ENCODE peak calls at places on chromosomes 16 and 17, in seven cellular contexts. One of them, this sample, is unnamed.
A peak's percentile ranks its signal among the peaks of the same experiment; 100 is the strongest.

GRCh38 chr16:57235128-57236092 is 9.6 kb upstream of the ARL2BP start:
- DNase-seq in HCT116: no peak
- DNase-seq in SK-N-SH: no peak
- DNase-seq in K562: peak; percentile 30
- DNase-seq in HepG2: peak; percentile 29
- DNase-seq in GM12878: no peak
- DNase-seq in H1: no peak
- DNase-seq in this sample: no peak

GRCh38 chr16:88857728-88858339 is 907 bp downstream of the TRAPPC2L start:
- DNase-seq in GM12878: no peak
- DNase-seq in HCT116: peak; percentile 55
- DNase-seq in H1: peak; percentile 80
- DNase-seq in K562: peak; percentile 71
- DNase-seq in SK-N-SH: peak; percentile 88
- DNase-seq in HepG2: peak; percentile 75
- DNase-seq in this sample: peak; percentile 68

GRCh38 chr17:56114469-56114868 is 38.8 kb upstream of the ANKFN1 start:
- DNase-seq in GM12878: no peak
- DNase-seq in K562: no peak
- DNase-seq in HepG2: no peak
- DNase-seq in HCT116: no peak
- DNase-seq in SK-N-SH: no peak
- DNase-seq in H1: no peak
- DNase-seq in this sample: no peak

GRCh38 chr16:56421976-56422669 is 3.2 kb downstream of the AMFR start:
- DNase-seq in GM12878: no peak
- DNase-seq in HepG2: peak; percentile 62
- DNase-seq in SK-N-SH: no peak
- DNase-seq in K562: no peak
- DNase-seq in H1: no peak
- DNase-seq in HCT116: no peak
- DNase-seq in this sample: no peak

GRCh38 chr17:8162232-8162996 is at the start of gene VAMP2:
- DNase-seq in GM12878: no peak
- DNase-seq in HCT116: no peak
- DNase-seq in HepG2: no peak
- DNase-seq in SK-N-SH: peak; percentile 54
- DNase-seq in H1: no peak
- DNase-seq in K562: peak; percentile 54
- DNase-seq in this sample: no peak

GRCh38 chr16:25066426-25066746 is 45.2 kb upstream of the LCMT1 start:
- DNase-seq in H1: no peak
- DNase-seq in SK-N-SH: no peak
- DNase-seq in GM12878: no peak
- DNase-seq in HepG2: no peak
- DNase-seq in K562: peak; percentile 17
- DNase-seq in HCT116: no peak
- DNase-seq in this sample: no peak

GRCh38 chr16:84718-85452 is 6.9 kb downstream of the MPG start:
- DNase-seq in H1: no peak
- DNase-seq in HepG2: no peak
- DNase-seq in K562: no peak
- DNase-seq in HCT116: no peak
- DNase-seq in SK-N-SH: no peak
- DNase-seq in GM12878: peak; percentile 65
- DNase-seq in this sample: no peak

GRCh38 chr16:48914070-48914469 is 304.1 kb upstream of the N4BP1 start:
- DNase-seq in K562: no peak
- DNase-seq in SK-N-SH: no peak
- DNase-seq in H1: no peak
- DNase-seq in HepG2: no peak
- DNase-seq in GM12878: no peak
- DNase-seq in HCT116: no peak
- DNase-seq in this sample: no peak

GRCh38 chr17:56833023-56833811 is 503 bp downstream of the C17orf67 start:
- DNase-seq in H1: peak; percentile 75
- DNase-seq in K562: peak; percentile 68
- DNase-seq in HCT116: peak; percentile 51
- DNase-seq in SK-N-SH: peak; percentile 86
- DNase-seq in HepG2: no peak
- DNase-seq in GM12878: peak; percentile 20
- DNase-seq in this sample: peak; percentile 57

GRCh38 chr16:65489531-65490023 is 367.7 kb upstream of the CDH11 start:
- DNase-seq in HCT116: no peak
- DNase-seq in SK-N-SH: peak; percentile 56
- DNase-seq in K562: no peak
- DNase-seq in GM12878: no peak
- DNase-seq in HepG2: no peak
- DNase-seq in H1: no peak
- DNase-seq in this sample: no peak

GRCh38 chr17:73533127-73533526 is 111.1 kb downstream of the SDK2 start:
- DNase-seq in H1: no peak
- DNase-seq in SK-N-SH: peak; percentile 63
- DNase-seq in HepG2: no peak
- DNase-seq in K562: no peak
- DNase-seq in GM12878: no peak
- DNase-seq in HCT116: no peak
- DNase-seq in this sample: no peak

GRCh38 chr16:9039208-9039607 is 52.2 kb upstream of the HAPSTR1 start:
- DNase-seq in SK-N-SH: no peak
- DNase-seq in HCT116: no peak
- DNase-seq in GM12878: no peak
- DNase-seq in K562: no peak
- DNase-seq in H1: no peak
- DNase-seq in HepG2: no peak
- DNase-seq in this sample: no peak

GRCh38 chr17:44375196-44376017 is 11.8 kb upstream of the FAM171A2 start:
- DNase-seq in HCT116: no peak
- DNase-seq in HepG2: no peak
- DNase-seq in SK-N-SH: peak; percentile 51
- DNase-seq in H1: peak; percentile 69
- DNase-seq in GM12878: no peak
- DNase-seq in K562: no peak
- DNase-seq in this sample: no peak

GRCh38 chr16:83830091-83830768 is 22.5 kb downstream of the HSBP1 start:
- DNase-seq in HepG2: no peak
- DNase-seq in GM12878: no peak
- DNase-seq in H1: no peak
- DNase-seq in SK-N-SH: no peak
- DNase-seq in K562: peak; percentile 87
- DNase-seq in HCT116: no peak
- DNase-seq in this sample: no peak

GRCh38 chr17:20043034-20043433 is 33.9 kb downstream of the SPECC1 start:
- DNase-seq in HCT116: no peak
- DNase-seq in H1: no peak
- DNase-seq in GM12878: no peak
- DNase-seq in K562: no peak
- DNase-seq in HepG2: no peak
- DNase-seq in SK-N-SH: no peak
- DNase-seq in this sample: no peak

GRCh38 chr16:27237229-27238015 is 31.1 kb downstream of the NSMCE1 start:
- DNase-seq in HCT116: no peak
- DNase-seq in HepG2: no peak
- DNase-seq in K562: no peak
- DNase-seq in H1: no peak
- DNase-seq in GM12878: peak; percentile 82
- DNase-seq in SK-N-SH: peak; percentile 68
- DNase-seq in this sample: no peak

GRCh38 chr16:89720859-89721643 is at the start of the genes VPS9D1 and ZNF276:
- DNase-seq in SK-N-SH: peak; percentile 93
- DNase-seq in H1: peak; percentile 89
- DNase-seq in HCT116: peak; percentile 60
- DNase-seq in HepG2: peak; percentile 65
- DNase-seq in K562: peak; percentile 86
- DNase-seq in GM12878: no peak
- DNase-seq in this sample: peak; percentile 56

GRCh38 chr17:34993031-34993430 is 12.7 kb downstream of the LIG3 start:
- DNase-seq in H1: no peak
- DNase-seq in K562: no peak
- DNase-seq in GM12878: no peak
- DNase-seq in HCT116: no peak
- DNase-seq in HepG2: no peak
- DNase-seq in SK-N-SH: no peak
- DNase-seq in this sample: no peak

GRCh38 chr17:34989473-34989872 is 9.2 kb downstream of the LIG3 start:
- DNase-seq in HepG2: no peak
- DNase-seq in SK-N-SH: no peak
- DNase-seq in HCT116: no peak
- DNase-seq in GM12878: no peak
- DNase-seq in K562: no peak
- DNase-seq in H1: no peak
- DNase-seq in this sample: no peak

GRCh38 chr17:34990921-34991365 is 10.6 kb downstream of the LIG3 start:
- DNase-seq in HCT116: no peak
- DNase-seq in K562: no peak
- DNase-seq in SK-N-SH: no peak
- DNase-seq in H1: no peak
- DNase-seq in GM12878: no peak
- DNase-seq in HepG2: no peak
- DNase-seq in this sample: no peak

GRCh38 chr17:34988644-34989043 is 8.3 kb downstream of the LIG3 start:
- DNase-seq in H1: no peak
- DNase-seq in SK-N-SH: no peak
- DNase-seq in GM12878: no peak
- DNase-seq in HepG2: no peak
- DNase-seq in K562: peak; percentile 39
- DNase-seq in HCT116: no peak
- DNase-seq in this sample: no peak

GRCh38 chr17:34991606-34992005 is 11.3 kb downstream of the LIG3 start:
- DNase-seq in HCT116: no peak
- DNase-seq in K562: no peak
- DNase-seq in GM12878: no peak
- DNase-seq in H1: no peak
- DNase-seq in SK-N-SH: no peak
- DNase-seq in HepG2: no peak
- DNase-seq in this sample: no peak
- H3K4me1 ChIP-seq in HCT116: no peaks in the 10 kb centered on the region
- H3K4me1 ChIP-seq in K562: peaks cover 14% of the 10 kb centered on the region
- H3K4me1 ChIP-seq in GM12878: peaks cover 3% of the 10 kb centered on the region
- H3K4me1 ChIP-seq in H1: no peaks in the 10 kb centered on the region
- H3K4me1 ChIP-seq in SK-N-SH: no peaks in the 10 kb centered on the region
- H3K4me1 ChIP-seq in HepG2: no peaks in the 10 kb centered on the region
- H3K4me1 ChIP-seq in this sample: no peaks in the 10 kb centered on the region

DNA sequence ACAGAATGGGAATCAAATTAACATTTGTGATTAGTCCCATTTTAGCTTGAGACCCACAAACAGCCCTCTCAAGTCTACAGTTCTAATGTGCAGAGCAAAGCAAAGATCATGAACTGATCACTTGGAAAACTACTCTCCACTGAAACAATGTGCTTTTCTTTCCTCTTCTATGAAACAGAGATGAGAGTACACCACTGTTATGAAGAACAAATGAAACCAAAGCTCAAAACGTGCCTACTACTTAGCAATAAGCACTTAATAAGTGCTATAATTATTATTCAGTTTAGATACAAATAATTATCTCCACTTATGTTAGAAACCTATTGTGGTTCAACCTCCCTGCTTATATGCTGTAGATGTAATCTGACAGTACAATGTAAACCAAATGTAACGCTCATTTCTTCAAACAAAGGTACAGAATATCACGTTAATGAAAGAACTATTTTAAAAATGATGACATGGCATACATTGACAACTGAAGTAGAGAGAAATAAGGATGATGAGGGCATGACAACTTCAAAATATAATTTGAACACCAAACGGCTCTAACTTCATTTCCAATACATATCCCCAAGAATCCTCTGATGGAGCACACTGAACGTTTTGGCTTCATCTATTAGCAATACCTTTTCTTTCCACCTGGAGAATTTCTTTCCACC is 2.0 kb downstream of the VPS35 start:
- DNase-seq in HCT116: no peak
- DNase-seq in H1: no peak
- DNase-seq in SK-N-SH: no peak
- DNase-seq in K562: no peak
- DNase-seq in HepG2: no peak
- DNase-seq in GM12878: no peak
- DNase-seq in this sample: no peak
- H3K4me3 ChIP-seq in HCT116: no peak overlapping the region
- H3K4me3 ChIP-seq in H1: peak overlapping the region; percentile 90
- H3K4me3 ChIP-seq in SK-N-SH: no peak overlapping the region
- H3K4me3 ChIP-seq in K562: peak overlapping the region; percentile 76
- H3K4me3 ChIP-seq in HepG2: peak overlapping the region; percentile 85
- H3K4me3 ChIP-seq in GM12878: peak overlapping the region; percentile 74
- H3K4me3 ChIP-seq in this sample: peak overlapping the region; percentile 95

DNA sequence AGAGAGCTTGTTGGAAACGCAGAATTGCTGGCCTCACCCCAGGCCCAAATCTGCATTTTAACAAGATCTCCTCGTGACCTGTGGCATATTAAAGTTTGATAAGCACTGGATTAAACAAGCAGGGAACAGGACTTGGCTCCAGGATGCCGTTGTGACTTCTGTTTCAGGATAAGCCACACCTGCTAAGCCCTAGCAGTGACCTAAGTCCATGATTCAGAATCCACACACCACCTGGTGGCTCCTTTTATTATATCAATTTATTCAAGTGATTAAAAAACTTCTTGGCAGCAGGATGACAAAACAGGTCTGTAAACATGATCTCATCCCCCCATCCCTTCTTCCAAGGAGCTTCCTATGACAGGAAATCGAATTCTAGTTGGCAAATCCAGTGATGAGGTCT is 9.1 kb downstream of the NAGPA start:
- DNase-seq in SK-N-SH: no peak
- DNase-seq in GM12878: no peak
- DNase-seq in H1: no peak
- DNase-seq in K562: no peak
- DNase-seq in HepG2: no peak
- DNase-seq in HCT116: peak; percentile 24
- DNase-seq in this sample: no peak
- TF ChIP-seq YY1 in SK-N-SH: no peak
- TF ChIP-seq YY1 in GM12878: no peak
- TF ChIP-seq YY1 in H1: no peak
- TF ChIP-seq YY1 in K562: no peak
- TF ChIP-seq YY1 in HepG2: no peak
- TF ChIP-seq YY1 in HCT116: no peak
- TF ChIP-seq YY1 in this sample: no peak

GRCh38 chr16:50302472-50303005 is 36.2 kb downstream of the ADCY7 start:
- DNase-seq in HCT116: no peak
- DNase-seq in K562: no peak
- DNase-seq in SK-N-SH: peak; percentile 16
- DNase-seq in GM12878: no peak
- DNase-seq in H1: no peak
- DNase-seq in HepG2: no peak
- DNase-seq in this sample: no peak

GRCh38 chr16:50303041-50303604 is 36.8 kb downstream of the ADCY7 start:
- DNase-seq in GM12878: no peak
- DNase-seq in HCT116: no peak
- DNase-seq in HepG2: peak; percentile 51
- DNase-seq in H1: peak; percentile 41
- DNase-seq in K562: no peak
- DNase-seq in SK-N-SH: peak; percentile 9
- DNase-seq in this sample: no peak

GRCh38 chr16:50305441-50306061 is 39.2 kb downstream of the ADCY7 start:
- DNase-seq in K562: no peak
- DNase-seq in HCT116: no peak
- DNase-seq in HepG2: no peak
- DNase-seq in H1: no peak
- DNase-seq in SK-N-SH: peak; percentile 23
- DNase-seq in GM12878: no peak
- DNase-seq in this sample: no peak

GRCh38 chr16:50304467-50305440 is 38.4 kb downstream of the ADCY7 start:
- DNase-seq in H1: peak; percentile 44
- DNase-seq in K562: no peak
- DNase-seq in HCT116: no peak
- DNase-seq in HepG2: no peak
- DNase-seq in SK-N-SH: peak; percentile 23
- DNase-seq in GM12878: no peak
- DNase-seq in this sample: no peak

GRCh38 chr16:50303605-50304466 is 37.5 kb downstream of the ADCY7 start:
- DNase-seq in HepG2: peak; percentile 80
- DNase-seq in GM12878: no peak
- DNase-seq in SK-N-SH: peak; percentile 19
- DNase-seq in HCT116: no peak
- DNase-seq in K562: no peak
- DNase-seq in H1: peak; percentile 42
- DNase-seq in this sample: no peak
- H3K4me1 ChIP-seq in HepG2: peaks cover 41% of the 10 kb centered on the region
- H3K4me1 ChIP-seq in GM12878: no peaks in the 10 kb centered on the region
- H3K4me1 ChIP-seq in SK-N-SH: no peaks in the 10 kb centered on the region
- H3K4me1 ChIP-seq in HCT116: peaks cover 13% of the 10 kb centered on the region
- H3K4me1 ChIP-seq in K562: no peaks in the 10 kb centered on the region
- H3K4me1 ChIP-seq in H1: no peaks in the 10 kb centered on the region
- H3K4me1 ChIP-seq in this sample: peaks cover 19% of the 10 kb centered on the region

This sample was measured in NT2/D1.